ENCODE peak calls at places on chromosome 15, in eight cellular contexts. M is dorsolateral prefrontal cortex; Z is nephron progenitor cell; O is stimulated activated CD4-positive, alpha-beta T cell treated with anti-CD3 and anti-CD28 coated beads, Interleukin-2, amount 100 ng/mL, for 24 hours; L is iris pigment epithelial cell; F is activated CD4-positive, CD25-positive, alpha-beta regulatory T cell; A is fibroblast of villous mesenchyme; V is HT1080. U is an unnamed sample.

GRCh38 chr15:60125334-60125733 is 121.2 kb downstream of the FOXB1 start:
- DNase-seq in M (no peak), V (no peak), Z (no peak), L (no peak), A (no peak), O (no peak), F (no peak), U (no peak)

GRCh38 chr15:28907338-28907961 is 21.7 kb downstream of the APBA2 start:
- DNase-seq in A (no peak), L (no peak), V (no peak), Z (no peak), F (no peak), O (no peak), M (no peak), U (no peak)

GRCh38 chr15:93066834-93067648 is 22.0 kb downstream of the RGMA start:
- DNase-seq in V (no peak), F (no peak), M (no peak), L (no peak), O (no peak), A (no peak), Z (no peak), U (peak)

GRCh38 chr15:88797648-88798339 is 5.4 kb upstream of the ACAN start:
- DNase-seq in A (no peak), O (no peak), M (no peak), Z (no peak), L (no peak), F (no peak), V (peak), U (no peak)

GRCh38 chr15:37933685-37934084 is 755 bp upstream of the TMCO5A start:
- DNase-seq in O (no peak), V (no peak), F (no peak), Z (no peak), L (peak), A (peak), M (no peak), U (no peak)

GRCh38 chr15:88166330-88166993 is 90.1 kb downstream of the NTRK3 start:
- DNase-seq in A (no peak), M (no peak), O (no peak), V (no peak), L (peak), Z (peak), F (no peak), U (no peak)

GRCh38 chr15:57537072-57537471 is 54.6 kb upstream of the MYZAP start:
- DNase-seq in O (no peak), V (peak), F (no peak), L (peak), M (peak), A (peak), Z (no peak), U (no peak)

GRCh38 chr15:74955017-74955416 is 1.6 kb downstream of the RPP25 start:
- DNase-seq in F (no peak), L (no peak), M (no peak), V (no peak), O (no peak), A (peak), Z (no peak), U (no peak)

GRCh38 chr15:84793431-84793830 is 23.7 kb upstream of the ALPK3 start:
- DNase-seq in M (no peak), F (no peak), L (peak), O (no peak), A (peak), Z (no peak), V (no peak), U (no peak)

GRCh38 chr15:88658972-88659931 is 20.4 kb downstream of the ISG20 start:
- DNase-seq in F (no peak), V (peak), M (peak), Z (no peak), L (peak), O (no peak), A (no peak), U (no peak)

GRCh38 chr15:40843183-40843884 is 514 bp upstream of the SPINT1 start:
- DNase-seq in M (no peak), L (no peak), F (no peak), V (no peak), A (no peak), O (no peak), Z (peak), U (no peak)

GRCh38 chr15:31758126-31758525 is 272.2 kb upstream of the CHRNA7 start:
- DNase-seq in M (peak), O (no peak), V (peak), Z (no peak), L (peak), A (no peak), F (no peak), U (peak)

GRCh38 chr15:49742381-49742780 is 121.5 kb downstream of the DTWD1 start:
- DNase-seq in F (no peak), L (no peak), M (no peak), O (no peak), A (no peak), Z (no peak), V (no peak), U (no peak)

GRCh38 chr15:62464705-62465104 is 299.6 kb upstream of the C2CD4B start:
- DNase-seq in V (no peak), Z (no peak), F (no peak), O (no peak), M (no peak), L (peak), A (no peak), U (no peak)

U was measured in Right ventricle myocardium superior.